ENCODE peak calls at places on chromosomes 1 and 21, in nine cellular contexts. One of them, this sample, is unnamed.

GRCh38 chr1:81682490-81682889 is 118.2 kb upstream of the ADGRL2 start:
- DNase-seq in transverse colon: no peak
- DNase-seq in K562: no peak
- DNase-seq in esophagus muscularis mucosa: no peak
- DNase-seq in ovary: no peak
- DNase-seq in tibial nerve: no peak
- DNase-seq in A549: no peak
- DNase-seq in SK-N-SH: no peak
- DNase-seq in suprapubic skin: no peak
- DNase-seq in this sample: no peak

GRCh38 chr1:168379110-168379860 is 98.6 kb downstream of the TBX19 start:
- DNase-seq in A549: peak; percentile 49
- DNase-seq in transverse colon: no peak
- DNase-seq in esophagus muscularis mucosa: no peak
- DNase-seq in ovary: no peak
- DNase-seq in SK-N-SH: no peak
- DNase-seq in K562: no peak
- DNase-seq in tibial nerve: no peak
- DNase-seq in suprapubic skin: no peak
- DNase-seq in this sample: no peak

GRCh38 chr1:119711804-119712341 is at the start of gene PHGDH:
- DNase-seq in tibial nerve: peak; percentile 50
- DNase-seq in SK-N-SH: peak; percentile 86
- DNase-seq in esophagus muscularis mucosa: no peak
- DNase-seq in transverse colon: peak; percentile 60
- DNase-seq in suprapubic skin: peak; percentile 89
- DNase-seq in A549: peak; percentile 76
- DNase-seq in K562: peak; percentile 78
- DNase-seq in ovary: peak; percentile 80
- DNase-seq in this sample: peak; percentile 75

GRCh38 chr1:92485374-92486250 is 1.1 kb downstream of the GFI1 start:
- DNase-seq in suprapubic skin: no peak
- DNase-seq in transverse colon: peak; percentile 82
- DNase-seq in esophagus muscularis mucosa: no peak
- DNase-seq in A549: peak; percentile 53
- DNase-seq in ovary: no peak
- DNase-seq in SK-N-SH: peak; percentile 54
- DNase-seq in K562: peak; percentile 65
- DNase-seq in tibial nerve: no peak
- DNase-seq in this sample: peak; percentile 69

GRCh38 chr1:72837781-72838180 is 555.4 kb upstream of the NEGR1 start:
- DNase-seq in esophagus muscularis mucosa: no peak
- DNase-seq in SK-N-SH: no peak
- DNase-seq in suprapubic skin: no peak
- DNase-seq in A549: no peak
- DNase-seq in ovary: no peak
- DNase-seq in tibial nerve: no peak
- DNase-seq in K562: no peak
- DNase-seq in transverse colon: no peak
- DNase-seq in this sample: no peak

GRCh38 chr1:162055062-162055461 is 14.4 kb upstream of the NOS1AP start:
- DNase-seq in tibial nerve: no peak
- DNase-seq in ovary: no peak
- DNase-seq in SK-N-SH: no peak
- DNase-seq in transverse colon: no peak
- DNase-seq in A549: peak; percentile 68
- DNase-seq in suprapubic skin: no peak
- DNase-seq in esophagus muscularis mucosa: no peak
- DNase-seq in K562: no peak
- DNase-seq in this sample: no peak

GRCh38 chr1:214018605-214019268 is 31.0 kb downstream of the PROX1 start:
- DNase-seq in ovary: no peak
- DNase-seq in suprapubic skin: no peak
- DNase-seq in esophagus muscularis mucosa: no peak
- DNase-seq in SK-N-SH: no peak
- DNase-seq in tibial nerve: no peak
- DNase-seq in transverse colon: no peak
- DNase-seq in K562: no peak
- DNase-seq in A549: no peak
- DNase-seq in this sample: no peak

GRCh38 chr21:32099812-32100416 is 178.9 kb downstream of the MIS18A start:
- DNase-seq in esophagus muscularis mucosa: no peak
- DNase-seq in tibial nerve: no peak
- DNase-seq in suprapubic skin: no peak
- DNase-seq in A549: peak; percentile 2
- DNase-seq in K562: no peak
- DNase-seq in transverse colon: no peak
- DNase-seq in SK-N-SH: peak; percentile 40
- DNase-seq in ovary: no peak
- DNase-seq in this sample: no peak

GRCh38 chr1:96329121-96329520 is 392.5 kb upstream of the PTBP2 start:
- DNase-seq in tibial nerve: no peak
- DNase-seq in SK-N-SH: no peak
- DNase-seq in esophagus muscularis mucosa: no peak
- DNase-seq in A549: no peak
- DNase-seq in suprapubic skin: no peak
- DNase-seq in ovary: no peak
- DNase-seq in K562: no peak
- DNase-seq in transverse colon: no peak
- DNase-seq in this sample: no peak

GRCh38 chr21:23664193-23664694 is 1943.0 kb downstream of the MRPL39 start:
- DNase-seq in SK-N-SH: no peak
- DNase-seq in ovary: no peak
- DNase-seq in esophagus muscularis mucosa: no peak
- DNase-seq in suprapubic skin: no peak
- DNase-seq in K562: no peak
- DNase-seq in transverse colon: no peak
- DNase-seq in A549: no peak
- DNase-seq in tibial nerve: no peak
- DNase-seq in this sample: no peak
- H3K4me3 ChIP-seq in SK-N-SH: no peak overlapping the region
- H3K4me3 ChIP-seq in ovary: no peak overlapping the region
- H3K4me3 ChIP-seq in esophagus muscularis mucosa: no peak overlapping the region
- H3K4me3 ChIP-seq in suprapubic skin: no peak overlapping the region
- H3K4me3 ChIP-seq in K562: no peak overlapping the region
- H3K4me3 ChIP-seq in transverse colon: no peak overlapping the region
- H3K4me3 ChIP-seq in A549: no peak overlapping the region
- H3K4me3 ChIP-seq in tibial nerve: no peak overlapping the region
- H3K4me3 ChIP-seq in this sample: no peak overlapping the region

GRCh38 chr21:17690078-17690494 is 77.4 kb upstream of the BTG3 start:
- DNase-seq in tibial nerve: no peak
- DNase-seq in ovary: no peak
- DNase-seq in A549: no peak
- DNase-seq in K562: no peak
- DNase-seq in esophagus muscularis mucosa: no peak
- DNase-seq in transverse colon: no peak
- DNase-seq in suprapubic skin: no peak
- DNase-seq in SK-N-SH: no peak
- DNase-seq in this sample: no peak

GRCh38 chr21:17693801-17694200 is 81.1 kb upstream of the BTG3 start:
- DNase-seq in tibial nerve: no peak
- DNase-seq in K562: peak; percentile 7
- DNase-seq in transverse colon: no peak
- DNase-seq in ovary: no peak
- DNase-seq in suprapubic skin: no peak
- DNase-seq in SK-N-SH: no peak
- DNase-seq in A549: no peak
- DNase-seq in esophagus muscularis mucosa: no peak
- DNase-seq in this sample: no peak

DNA sequence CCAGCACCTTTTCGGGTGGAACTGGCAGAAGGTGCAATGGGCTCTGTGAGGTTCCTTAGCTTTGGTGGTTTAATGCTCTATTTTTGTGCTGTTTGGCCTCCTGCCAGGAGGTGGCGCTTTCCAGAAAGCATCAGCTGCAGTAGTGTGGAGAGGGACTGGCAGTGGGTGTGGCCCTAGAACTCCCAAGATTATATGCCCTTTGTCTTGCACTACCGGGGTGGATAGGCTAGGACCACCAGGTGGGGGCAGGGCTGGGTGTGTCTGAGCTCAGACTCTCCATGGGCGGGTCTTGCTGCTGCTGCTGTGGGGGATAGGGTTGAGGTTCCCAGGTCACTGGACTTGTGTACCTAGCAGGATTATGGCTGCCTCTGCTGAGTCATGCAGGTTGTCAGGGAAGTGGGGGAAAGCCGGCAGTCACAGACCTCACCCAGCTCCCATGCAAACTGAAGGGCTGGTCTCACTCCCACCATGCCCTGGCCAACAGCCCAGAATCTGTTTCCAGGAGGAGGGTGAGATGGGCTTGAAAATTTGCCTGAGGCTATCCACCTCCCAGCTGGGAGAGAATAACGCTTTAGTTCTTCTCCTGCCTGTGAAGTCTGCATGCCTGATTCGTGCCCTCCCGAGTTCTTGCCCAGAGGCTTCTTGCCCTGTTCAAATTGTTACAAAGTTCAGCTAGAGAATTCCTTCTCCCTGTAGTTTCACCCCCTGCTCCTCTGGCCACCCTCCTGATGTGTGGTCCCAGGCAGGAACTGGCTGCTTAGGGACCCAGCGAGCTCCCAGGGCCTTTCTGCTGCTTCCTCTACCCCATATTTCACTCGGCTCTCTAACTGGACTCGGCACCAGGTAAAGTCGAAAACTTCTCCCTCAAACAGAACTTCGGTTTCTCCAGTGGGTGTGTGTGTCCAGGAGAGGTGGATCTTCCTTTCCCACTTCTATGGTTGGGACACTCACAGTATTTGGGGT is 76.5 kb upstream of the BTG3 start:
- DNase-seq in tibial nerve: no peak
- DNase-seq in suprapubic skin: no peak
- DNase-seq in esophagus muscularis mucosa: no peak
- DNase-seq in SK-N-SH: no peak
- DNase-seq in K562: peak; percentile 19
- DNase-seq in A549: peak; percentile 59
- DNase-seq in transverse colon: peak; percentile 42
- DNase-seq in ovary: peak; percentile 32
- DNase-seq in this sample: peak; percentile 51
- TF ChIP-seq EP300 in tibial nerve: no peak
- TF ChIP-seq EP300 in suprapubic skin: no peak
- TF ChIP-seq EP300 in esophagus muscularis mucosa: no peak
- TF ChIP-seq EP300 in SK-N-SH: no peak
- TF ChIP-seq EP300 in K562: no peak
- TF ChIP-seq EP300 in A549: no peak
- TF ChIP-seq EP300 in transverse colon: no peak
- TF ChIP-seq EP300 in ovary: no peak
- TF ChIP-seq EP300 in this sample: no peak

GRCh38 chr21:45418301-45419071 is 13.5 kb downstream of the COL18A1 start:
- DNase-seq in A549: no peak
- DNase-seq in transverse colon: no peak
- DNase-seq in tibial nerve: no peak
- DNase-seq in K562: no peak
- DNase-seq in esophagus muscularis mucosa: no peak
- DNase-seq in SK-N-SH: no peak
- DNase-seq in ovary: peak; percentile 30
- DNase-seq in suprapubic skin: no peak
- DNase-seq in this sample: no peak
- H3K4me3 ChIP-seq in A549: no peak overlapping the region
- H3K4me3 ChIP-seq in transverse colon: no peak overlapping the region
- H3K4me3 ChIP-seq in tibial nerve: no peak overlapping the region
- H3K4me3 ChIP-seq in K562: no peak overlapping the region
- H3K4me3 ChIP-seq in esophagus muscularis mucosa: no peak overlapping the region
- H3K4me3 ChIP-seq in SK-N-SH: no peak overlapping the region
- H3K4me3 ChIP-seq in ovary: no peak overlapping the region
- H3K4me3 ChIP-seq in suprapubic skin: no peak overlapping the region
- H3K4me3 ChIP-seq in this sample: no peak overlapping the region

DNA sequence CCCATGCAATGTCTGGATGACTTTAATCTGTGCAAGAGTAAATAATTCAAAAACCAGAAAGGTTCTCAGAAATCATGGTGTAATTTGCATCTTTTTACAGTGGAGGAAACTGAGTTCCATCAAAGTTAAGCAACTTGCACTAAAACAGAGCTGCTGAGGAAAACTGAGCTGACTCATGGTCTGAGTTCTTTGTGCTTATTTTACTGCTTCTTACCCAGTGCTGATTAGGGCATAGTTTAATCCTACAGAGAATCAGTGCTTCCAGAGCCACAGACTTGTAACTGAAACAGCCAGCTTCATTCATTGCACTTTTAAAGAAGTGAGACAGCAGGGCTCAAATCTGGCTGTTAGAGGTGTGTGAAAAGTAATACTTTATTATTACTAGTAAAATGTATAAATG is 10.9 kb upstream of the RWDD3 start:
- DNase-seq in ovary: no peak
- DNase-seq in A549: no peak
- DNase-seq in suprapubic skin: no peak
- DNase-seq in tibial nerve: no peak
- DNase-seq in transverse colon: no peak
- DNase-seq in SK-N-SH: no peak
- DNase-seq in esophagus muscularis mucosa: no peak
- DNase-seq in K562: no peak
- DNase-seq in this sample: no peak
- TF ChIP-seq EP300 in ovary: no peak
- TF ChIP-seq EP300 in A549: no peak
- TF ChIP-seq EP300 in suprapubic skin: no peak
- TF ChIP-seq EP300 in tibial nerve: no peak
- TF ChIP-seq EP300 in transverse colon: no peak
- TF ChIP-seq EP300 in SK-N-SH: no peak
- TF ChIP-seq EP300 in esophagus muscularis mucosa: no peak
- TF ChIP-seq EP300 in K562: no peak
- TF ChIP-seq EP300 in this sample: no peak

DNA sequence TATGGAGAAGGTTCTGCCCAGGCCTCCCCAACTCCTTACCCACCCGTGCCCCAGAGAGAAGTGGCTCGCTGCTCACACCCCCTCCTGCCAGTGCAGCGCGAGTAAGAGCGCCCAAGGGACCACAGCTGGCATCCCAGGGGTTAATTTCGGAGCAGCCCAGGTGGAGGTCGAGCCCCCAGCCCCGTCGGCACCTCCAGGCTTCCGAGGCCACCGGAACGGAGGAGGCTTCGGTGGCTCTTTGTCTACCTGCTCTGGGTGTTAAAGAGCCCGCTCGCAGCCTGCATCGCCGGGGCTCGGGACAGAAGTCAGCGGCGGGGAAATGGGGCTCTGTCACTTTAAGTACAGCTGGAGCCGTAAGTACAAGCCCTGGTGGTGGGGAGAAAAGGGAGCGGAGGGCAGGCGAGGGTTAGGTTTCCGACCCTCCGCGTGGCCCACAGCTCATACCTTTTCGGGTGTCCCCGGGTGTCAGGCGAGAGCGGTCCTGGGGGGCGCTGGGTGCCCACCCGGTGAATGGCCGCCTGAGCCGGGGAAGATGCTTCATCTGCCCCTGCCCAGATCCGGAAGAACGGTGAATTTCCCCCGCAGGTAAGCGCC is 89.4 kb upstream of the IPO9 start:
- DNase-seq in ovary: peak; percentile 61
- DNase-seq in A549: no peak
- DNase-seq in K562: no peak
- DNase-seq in suprapubic skin: peak; percentile 89
- DNase-seq in tibial nerve: no peak
- DNase-seq in SK-N-SH: peak; percentile 85
- DNase-seq in transverse colon: peak; percentile 83
- DNase-seq in esophagus muscularis mucosa: no peak
- DNase-seq in this sample: peak; percentile 83
- H3K4me3 ChIP-seq in ovary: peak overlapping the region; percentile 72
- H3K4me3 ChIP-seq in A549: no peak overlapping the region
- H3K4me3 ChIP-seq in K562: no peak overlapping the region
- H3K4me3 ChIP-seq in suprapubic skin: peak overlapping the region; percentile 67
- H3K4me3 ChIP-seq in tibial nerve: peak overlapping the region; percentile 39
- H3K4me3 ChIP-seq in SK-N-SH: peak overlapping the region; percentile 53
- H3K4me3 ChIP-seq in transverse colon: peak overlapping the region; percentile 75
- H3K4me3 ChIP-seq in esophagus muscularis mucosa: peak overlapping the region; percentile 64
- H3K4me3 ChIP-seq in this sample: peak overlapping the region; percentile 77

GRCh38 chr1:25658791-25659431 is 42.3 kb downstream of the MAN1C1 start:
- DNase-seq in tibial nerve: no peak
- DNase-seq in SK-N-SH: peak; percentile 80
- DNase-seq in esophagus muscularis mucosa: no peak
- DNase-seq in ovary: peak; percentile 77
- DNase-seq in K562: no peak
- DNase-seq in transverse colon: peak; percentile 35
- DNase-seq in A549: no peak
- DNase-seq in suprapubic skin: no peak
- DNase-seq in this sample: peak; percentile 82
- TF ChIP-seq EP300 in tibial nerve: no peak
- TF ChIP-seq EP300 in SK-N-SH: peak; percentile 35
- TF ChIP-seq EP300 in esophagus muscularis mucosa: no peak
- TF ChIP-seq EP300 in ovary: no peak
- TF ChIP-seq EP300 in K562: no peak
- TF ChIP-seq EP300 in transverse colon: no peak
- TF ChIP-seq EP300 in A549: no peak
- TF ChIP-seq EP300 in suprapubic skin: no peak
- TF ChIP-seq EP300 in this sample: no peak

This sample was measured in stomach.